ENCODE peak calls at places on chromosomes 13 and 19, in four cellular contexts. M is OCI-LY7, X is psoas muscle, S is Caco-2. Z is an unnamed sample. For H3K4me1 and H3K36me3, the result is how much of the 10 kb centered on the place peaks cover.

GRCh38 chr19:17209126-17210036 is 5.8 kb upstream of the USE1 start:
- DNase-seq in M (peak), X (no peak), S (peak), Z (peak)

GRCh38 chr19:22595918-22596341 is 38.2 kb upstream of the ZNF492 start:
- DNase-seq in M (no peak), X (peak), S (no peak), Z (no peak)

GRCh38 chr13:28819046-28819747 is 942 bp upstream of the MTUS2 start:
- DNase-seq in M (no peak), X (no peak), S (peak), Z (peak)

GRCh38 chr19:40274585-40275544 is 10.3 kb downstream of the AKT2 start:
- DNase-seq in M (peak), X (no peak), S (no peak), Z (no peak)

GRCh38 chr19:40995355-40995754 is 4.3 kb downstream of the CYP2B6 start:
- DNase-seq in M (no peak), X (no peak), S (no peak), Z (no peak)

GRCh38 chr13:113397606-113398425 is 33.9 kb upstream of the GRTP1 start:
- DNase-seq in M (no peak), X (no peak), S (peak), Z (no peak)

GRCh38 chr13:36713842-36714241 is 40.0 kb downstream of the SERTM1 start:
- DNase-seq in M (no peak), X (no peak), S (no peak), Z (no peak)

GRCh38 chr19:24069907-24070657 is 16.9 kb upstream of the ZNF254 start:
- DNase-seq in M (no peak), X (no peak), S (no peak), Z (no peak)

GRCh38 chr13:50255639-50256038 is 240.4 kb downstream of the KCNRG start:
- DNase-seq in M (no peak), X (no peak), S (no peak), Z (no peak)

GRCh38 chr19:49847731-49848696 is 2.9 kb upstream of the PTOV1 start:
- DNase-seq in M (no peak), X (no peak), S (no peak), Z (peak)

GRCh38 chr19:50311723-50312635 is 17.2 kb downstream of the KCNC3 start:
- DNase-seq in M (no peak), X (no peak), S (peak), Z (no peak)

GRCh38 chr19:7294571-7295212 is 478 bp upstream of the INSR start:
- DNase-seq in M (peak), X (peak), S (peak), Z (no peak)

GRCh38 chr19:52331757-52332156 is 4.3 kb upstream of the ZNF610 start:
- DNase-seq in M (no peak), X (no peak), S (peak), Z (no peak)

GRCh38 chr19:32174386-32175113 is 170.9 kb upstream of the ZNF507 start:
- DNase-seq in M (no peak), X (no peak), S (no peak), Z (no peak)

GRCh38 chr19:49347835-49348234 is 12.6 kb downstream of the CD37 start:
- DNase-seq in M (peak), X (no peak), S (peak), Z (peak)

GRCh38 chr19:48556163-48556562 is 4.2 kb downstream of the SULT2B1 start:
- DNase-seq in M (no peak), X (no peak), S (peak), Z (no peak)

GRCh38 chr19:14474827-14475226 is 327 bp downstream of the PTGER1 start:
- DNase-seq in M (no peak), X (no peak), S (no peak), Z (no peak)
- H3K4me3 ChIP-seq in M (no peak), X (no peak), S (no peak), Z (no peak)

GRCh38 chr19:1210227-1210538 is 4.6 kb downstream of the STK11 start:
- DNase-seq in M (no peak), X (no peak), S (no peak), Z (no peak)
- H3K4me1 ChIP-seq in M (under half), X (half or more), S (under half), Z (under half)

GRCh38 chr13:94579063-94579462 is 16.9 kb downstream of the TGDS start:
- DNase-seq in M (no peak), X (no peak), S (no peak), Z (no peak)
- H3K36me3 ChIP-seq in M (half or more), X (under half), S (under half), Z (half or more)

DNA sequence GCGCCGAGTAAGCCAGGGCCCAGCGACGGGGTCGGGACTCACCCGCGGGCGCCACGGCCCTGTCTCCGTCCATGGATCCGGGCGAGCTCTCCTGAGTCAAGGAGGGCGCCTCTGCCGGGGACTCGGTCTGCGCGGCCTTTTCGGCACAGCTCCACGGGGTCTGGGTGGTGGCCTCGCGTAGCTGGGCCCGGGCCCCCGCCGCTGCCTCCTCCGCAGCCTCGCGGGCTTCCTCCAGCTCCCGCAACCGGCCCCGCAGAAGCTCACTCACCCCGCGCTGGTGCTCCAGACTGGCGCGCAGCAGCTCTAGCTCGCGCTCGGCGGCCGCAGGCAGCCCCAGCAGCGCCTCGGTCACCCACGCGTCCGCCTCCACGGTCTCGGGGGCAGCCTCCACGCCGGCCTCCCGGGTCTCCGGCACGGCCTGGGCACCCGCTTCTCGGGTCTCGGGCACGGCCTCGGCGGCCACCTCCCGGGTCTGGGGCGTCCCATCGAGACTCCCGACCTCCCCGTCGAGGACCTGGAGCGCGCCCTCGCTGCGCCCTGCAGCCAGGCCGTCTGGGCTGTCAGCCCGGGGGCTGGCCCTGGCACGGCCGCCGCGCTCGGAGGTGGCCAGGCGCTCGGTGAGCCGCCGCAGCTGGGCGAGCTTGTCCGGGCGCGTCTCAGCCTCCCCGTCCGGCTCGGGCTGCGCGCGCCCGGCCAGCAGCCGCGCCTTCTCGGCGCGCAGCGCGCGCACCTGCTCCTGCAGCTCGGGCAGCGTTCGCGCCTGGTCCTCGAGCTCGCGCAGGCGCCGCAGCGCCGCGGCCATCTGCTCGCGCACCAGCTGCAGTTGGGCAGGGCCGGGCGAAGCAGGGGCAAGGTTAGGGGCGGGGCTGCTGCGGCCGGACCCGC is 8.4 kb downstream of the KANK3 start:
- DNase-seq in M (no peak), X (no peak), S (peak), Z (peak)
- H3K4me3 ChIP-seq in M (no peak), X (peak), S (peak), Z (peak)

GRCh38 chr19:2043269-2043641 is 7.8 kb downstream of the MKNK2 start:
- DNase-seq in M (no peak), X (no peak), S (no peak), Z (no peak)

GRCh38 chr19:2041436-2041685 is 9.7 kb downstream of the MKNK2 start:
- DNase-seq in M (no peak), X (no peak), S (no peak), Z (no peak)

GRCh38 chr19:2040647-2041435 is 10.2 kb downstream of the MKNK2 start:
- DNase-seq in M (no peak), X (no peak), S (no peak), Z (no peak)

GRCh38 chr19:2042485-2043268 is 8.4 kb downstream of the MKNK2 start:
- DNase-seq in M (no peak), X (peak), S (no peak), Z (peak)

DNA sequence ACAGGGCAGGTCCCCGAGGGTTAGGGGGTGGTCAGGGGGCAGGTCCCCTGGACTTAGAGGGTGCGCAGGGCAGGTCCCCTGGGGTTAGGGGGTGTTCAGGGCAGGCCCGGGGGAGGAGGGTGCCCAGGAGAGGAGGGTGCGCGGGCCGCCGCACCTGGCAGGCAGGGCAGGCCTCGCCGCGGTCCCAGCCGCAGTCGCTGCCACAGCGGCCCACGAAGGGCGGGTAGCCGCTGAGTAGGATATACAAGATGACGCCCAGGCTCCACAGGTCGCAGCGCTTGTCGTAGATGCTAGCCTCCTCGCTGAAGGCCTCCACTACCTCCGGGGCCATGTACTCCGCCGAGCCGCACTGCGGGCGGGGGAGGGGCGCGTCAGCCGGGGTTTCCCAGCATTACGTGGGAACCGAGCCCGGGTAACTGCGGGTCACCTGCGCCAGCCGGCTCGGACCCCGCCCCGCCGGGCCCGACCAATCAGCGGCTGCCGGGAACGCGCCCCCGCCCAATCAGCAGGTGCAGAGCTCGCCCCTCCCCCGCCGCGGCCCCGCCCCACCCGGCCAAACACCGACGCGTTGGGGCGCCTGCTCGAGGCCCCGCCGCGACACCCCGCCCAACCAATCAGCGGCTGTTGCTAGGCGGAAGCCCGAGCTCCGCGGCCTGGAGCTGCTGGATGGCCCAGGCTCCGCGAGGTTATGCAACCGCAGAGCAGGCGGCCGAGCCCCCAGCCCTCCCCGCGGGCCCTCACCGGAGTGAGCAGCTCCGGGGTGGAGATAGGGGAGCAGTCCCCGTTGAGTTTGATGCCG is 9.2 kb downstream of the MKNK2 start:
- DNase-seq in M (peak), X (peak), S (peak), Z (peak)
- H3K4me1 ChIP-seq in M (under half), X (half or more), S (under half), Z (under half)

GRCh38 chr19:54107876-54108490 is 5.3 kb downstream of the NDUFA3 start:
- DNase-seq in M (no peak), X (no peak), S (no peak), Z (peak)
- H3K36me3 ChIP-seq in M (half or more), X (under half), S (under half), Z (half or more)

GRCh38 chr19:12015015-12015752 is 20.3 kb downstream of the ZNF433 start:
- DNase-seq in M (no peak), X (no peak), S (no peak), Z (no peak)
- H3K4me3 ChIP-seq in M (no peak), X (no peak), S (no peak), Z (no peak)